ENCODE peak calls at places on chromosomes 7 and 10, in seven cellular contexts. X, C, U, H, S, O and L are unnamed samples.

GRCh38 chr10:74114041-74114448 is 36.6 kb downstream of the AP3M1 start:
- DNase-seq in H (no peak), O (no peak), C (no peak), U (no peak), X (no peak), S (no peak), L (no peak)

GRCh38 chr10:31709028-31709427 is 219.6 kb downstream of the ARHGAP12 start:
- DNase-seq in H (no peak), U (no peak), C (no peak), O (no peak), S (no peak), X (no peak), L (no peak)

GRCh38 chr10:65496541-65496940 is 1429.3 kb upstream of the LRRTM3 start:
- DNase-seq in S (no peak), X (no peak), H (no peak), O (no peak), C (no peak), U (no peak), L (no peak)

GRCh38 chr10:15245530-15245929 is 77.0 kb upstream of the NMT2 start:
- DNase-seq in U (no peak), S (peak; percentile 59), X (no peak), C (no peak), O (peak; percentile 26), H (no peak), L (no peak)

GRCh38 chr10:49080071-49080470 is 35.3 kb downstream of the VSTM4 start:
- DNase-seq in O (peak; percentile 73), S (no peak), H (peak; percentile 10), C (no peak), U (peak; percentile 51), X (peak; percentile 39), L (no peak)

GRCh38 chr7:55156919-55157318 is 138.1 kb downstream of the EGFR start:
- DNase-seq in S (peak; percentile 41), H (no peak), C (no peak), O (no peak), X (peak; percentile 42), U (no peak), L (no peak)

GRCh38 chr10:120948889-120949382 is 97.8 kb downstream of the WDR11 start:
- DNase-seq in X (peak; percentile 82), U (peak; percentile 80), S (peak; percentile 92), O (peak; percentile 83), C (no peak), H (peak; percentile 52), L (peak; percentile 29)

GRCh38 chr10:49070701-49071100 is 44.6 kb downstream of the VSTM4 start:
- DNase-seq in U (no peak), X (no peak), O (no peak), H (no peak), S (no peak), C (no peak), L (no peak)

GRCh38 chr10:118447478-118447877 is 105.4 kb upstream of the FAM204A start:
- DNase-seq in U (peak; percentile 20), H (no peak), X (peak; percentile 21), C (no peak), O (peak; percentile 61), S (no peak), L (no peak)

GRCh38 chr7:46032936-46033335 is 111.9 kb upstream of the IGFBP3 start:
- DNase-seq in S (no peak), H (peak; percentile 2), O (no peak), C (peak; percentile 99), U (no peak), X (no peak), L (peak; percentile 76)

GRCh38 chr7:122846591-122846990 is 39.7 kb downstream of the CADPS2 start:
- DNase-seq in C (no peak), S (no peak), X (no peak), H (no peak), U (no peak), O (no peak), L (no peak)

GRCh38 chr10:74837750-74838149 is 11.3 kb downstream of the KAT6B start:
- DNase-seq in C (no peak), U (no peak), H (no peak), X (no peak), S (no peak), O (no peak), L (no peak)

GRCh38 chr7:150356265-150356897 is 12.2 kb upstream of the REPIN1 start:
- DNase-seq in U (no peak), C (no peak), S (peak; percentile 62), O (peak; percentile 58), X (no peak), H (no peak), L (peak; percentile 39)

GRCh38 chr10:129966370-129966769 is 2.3 kb upstream of the EBF3 start:
- DNase-seq in O (no peak), X (no peak), C (no peak), H (no peak), S (no peak), U (no peak), L (no peak)
- H3K27me3 ChIP-seq in O (peaks cover 98% of the 10 kb centered on the region), X (peaks cover 9% of the 10 kb centered on the region), C (no peaks in the 10 kb centered on the region), H (peaks cover 92% of the 10 kb centered on the region), S (peaks cover 98% of the 10 kb centered on the region), U (peaks cover 95% of the 10 kb centered on the region), L (peaks cover 13% of the 10 kb centered on the region)

DNA sequence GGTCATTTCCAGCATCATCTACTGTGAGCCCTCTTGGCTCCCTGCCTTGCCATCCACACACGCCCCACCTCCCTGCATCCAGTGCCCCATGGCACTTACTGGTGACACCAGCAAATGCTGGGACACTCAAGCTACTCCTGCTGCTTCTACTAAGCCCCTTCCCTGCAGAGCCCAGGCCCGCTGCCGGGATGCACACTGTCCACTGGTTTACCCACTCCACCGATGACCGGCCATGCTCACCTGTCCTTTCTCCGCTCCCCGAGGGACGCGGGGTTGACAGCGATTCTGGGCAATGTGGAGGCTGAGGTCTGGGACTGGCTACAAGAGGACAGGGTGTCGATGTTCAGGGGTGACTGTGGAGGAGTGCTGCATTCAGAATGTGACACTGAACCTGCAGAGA is 110.2 kb downstream of the DLG5 start:
- DNase-seq in C (no peak), O (no peak), X (no peak), U (no peak), S (no peak), H (no peak), L (no peak)
- H3K36me3 ChIP-seq in C (peaks cover 12% of the 10 kb centered on the region), O (peaks cover 52% of the 10 kb centered on the region), X (no peaks in the 10 kb centered on the region), U (peaks cover 95% of the 10 kb centered on the region), S (peaks cover 3% of the 10 kb centered on the region), H (peaks cover 30% of the 10 kb centered on the region), L (peaks cover 88% of the 10 kb centered on the region)

GRCh38 chr10:29533046-29533445 is 101.7 kb downstream of the SVIL start:
- DNase-seq in O (no peak), H (no peak), U (no peak), C (no peak), S (no peak), X (no peak), L (no peak)
- H3K27ac ChIP-seq in O (peak overlapping the region; percentile 0), H (no peak overlapping the region), U (no peak overlapping the region), C (no peak overlapping the region), S (no peak overlapping the region), X (no peak overlapping the region), L (no peak overlapping the region)

GRCh38 chr10:18140149-18140956 is at the start of gene CACNB2:
- DNase-seq in O (peak; percentile 60), H (no peak), C (no peak), U (peak; percentile 42), X (peak; percentile 88), S (peak; percentile 84), L (no peak)

GRCh38 chr10:18137111-18137510 is 3.1 kb upstream of the CACNB2 start:
- DNase-seq in H (no peak), C (no peak), X (no peak), O (no peak), S (no peak), U (no peak), L (no peak)

GRCh38 chr10:18144928-18145327 is 4.7 kb downstream of the CACNB2 start:
- DNase-seq in O (peak; percentile 45), S (peak; percentile 8), U (no peak), C (no peak), X (peak; percentile 58), H (no peak), L (no peak)

GRCh38 chr10:18142151-18142550 is 1.9 kb downstream of the CACNB2 start:
- DNase-seq in S (no peak), O (no peak), H (no peak), C (no peak), U (no peak), X (no peak), L (no peak)

GRCh38 chr10:18140957-18141888 is 999 bp downstream of the CACNB2 start:
- DNase-seq in H (no peak), O (peak; percentile 6), S (peak; percentile 13), U (no peak), C (no peak), X (peak; percentile 63), L (no peak)
- H3K27me3 ChIP-seq in H (no peaks in the 10 kb centered on the region), O (no peaks in the 10 kb centered on the region), S (peaks cover 45% of the 10 kb centered on the region), U (peaks cover 14% of the 10 kb centered on the region), C (no peaks in the 10 kb centered on the region), X (no peaks in the 10 kb centered on the region), L (peaks cover 50% of the 10 kb centered on the region)

GRCh38 chr10:1093696-1094095 is 37.5 kb downstream of the WDR37 start:
- DNase-seq in X (no peak), H (no peak), O (no peak), S (no peak), C (no peak), U (no peak), L (no peak)
- H3K36me3 ChIP-seq in X (no peaks in the 10 kb centered on the region), H (peaks cover 60% of the 10 kb centered on the region), O (peaks cover 20% of the 10 kb centered on the region), S (no peaks in the 10 kb centered on the region), C (no peaks in the 10 kb centered on the region), U (peaks cover 83% of the 10 kb centered on the region), L (peaks cover 74% of the 10 kb centered on the region)

GRCh38 chr7:4711634-4712033 is 29.5 kb downstream of the FOXK1 start:
- DNase-seq in C (no peak), U (peak; percentile 87), H (no peak), O (no peak), X (no peak), S (no peak), L (no peak)

GRCh38 chr7:4713183-4713784 is 31.2 kb downstream of the FOXK1 start:
- DNase-seq in O (peak; percentile 54), X (no peak), C (no peak), H (no peak), U (peak; percentile 33), S (peak; percentile 40), L (no peak)

GRCh38 chr7:4711093-4711492 is 29.0 kb downstream of the FOXK1 start:
- DNase-seq in H (no peak), U (no peak), C (no peak), O (no peak), S (no peak), X (no peak), L (no peak)

GRCh38 chr7:4714161-4714700 is 32.1 kb downstream of the FOXK1 start:
- DNase-seq in C (no peak), X (no peak), H (no peak), U (no peak), O (no peak), S (no peak), L (no peak)

DNA sequence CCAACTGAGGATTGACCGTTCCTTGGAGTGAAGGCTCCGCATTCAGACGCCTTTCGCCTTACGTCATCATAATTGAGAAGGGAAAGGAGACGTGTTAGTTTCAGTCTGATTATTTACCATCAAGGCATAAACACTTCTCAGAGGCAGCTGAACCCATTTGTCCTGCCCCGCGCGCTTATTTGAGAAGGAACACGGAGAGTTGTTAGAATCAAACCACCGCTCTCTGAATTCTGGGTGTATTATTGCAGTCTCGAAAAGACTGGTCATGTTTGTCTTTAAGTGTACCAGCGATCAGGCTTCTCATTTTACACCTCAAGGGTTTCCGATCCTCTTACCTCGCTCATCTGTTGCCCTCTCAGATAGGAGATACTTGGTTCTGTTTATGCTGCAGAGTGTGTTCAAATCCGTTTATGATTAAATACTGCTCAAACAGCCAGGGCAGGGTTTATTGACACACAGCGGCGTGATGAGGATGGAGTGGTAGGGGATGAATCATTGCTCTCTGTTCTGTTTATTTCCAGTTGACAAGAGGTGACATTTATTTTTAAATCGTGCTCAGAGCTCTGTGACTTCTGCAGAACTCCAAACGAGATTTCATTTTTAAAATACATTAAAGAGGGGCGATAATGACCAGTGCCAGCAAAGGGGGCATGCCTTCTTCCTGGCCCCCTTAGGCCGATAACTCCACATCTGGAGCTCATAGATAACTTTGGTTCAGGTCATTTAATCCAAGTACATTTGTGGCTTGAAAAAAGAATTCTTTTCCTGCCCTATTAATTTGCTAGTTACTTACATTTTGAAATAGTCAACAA is 30.5 kb downstream of the FOXK1 start:
- DNase-seq in S (no peak), O (no peak), H (peak; percentile 63), C (peak; percentile 48), X (no peak), U (no peak), L (no peak)
- H3K27ac ChIP-seq in S (no peak overlapping the region), O (no peak overlapping the region), H (peak overlapping the region; percentile 16), C (peak overlapping the region; percentile 5), X (no peak overlapping the region), U (peak overlapping the region; percentile 43), L (no peak overlapping the region)